ENCODE peak calls at places on chromosomes 13 and 19, in nine cellular contexts. U is LHCN-M2; N is HEK293T; H is neural crest cell; B is ELF-1; G is nephron progenitor cell; R is SK-MEL-5; F is AG10803; X is activated CD8-positive, alpha-beta memory T cell treated with anti-CD3 and anti-CD28 coated beads for 4 hours. V is an unnamed sample.

GRCh38 chr19:55545913-55546495 is 661 bp upstream of the SBK3 start:
- DNase-seq in U (no peak), N (no peak), H (no peak), B (no peak), G (no peak), R (no peak), F (no peak), X (no peak), V (no peak)

GRCh38 chr19:3580156-3580955 is 4.9 kb upstream of the GIPC3 start:
- DNase-seq in U (peak), N (no peak), H (no peak), B (no peak), G (no peak), R (peak), F (peak), X (no peak), V (no peak)

GRCh38 chr13:97295279-97296182 is 73.4 kb downstream of the MBNL2 start:
- DNase-seq in U (peak), N (no peak), H (no peak), B (no peak), G (no peak), R (no peak), F (peak), X (no peak), V (no peak)

GRCh38 chr13:98657506-98658085 is 80.7 kb upstream of the STK24 start:
- DNase-seq in U (no peak), N (no peak), H (no peak), B (no peak), G (no peak), R (no peak), F (peak), X (no peak), V (no peak)

GRCh38 chr13:73038064-73038463 is 20.7 kb upstream of the KLF5 start:
- DNase-seq in U (no peak), N (no peak), H (no peak), B (no peak), G (no peak), R (no peak), F (no peak), X (no peak), V (no peak)

GRCh38 chr19:4064551-4065260 is 2.0 kb downstream of the ZBTB7A start:
- DNase-seq in U (no peak), N (no peak), H (no peak), B (no peak), G (peak), R (no peak), F (no peak), X (no peak), V (peak)

GRCh38 chr13:94607939-94608338 is 6.3 kb downstream of the GPR180 start:
- DNase-seq in U (no peak), N (no peak), H (no peak), B (no peak), G (no peak), R (no peak), F (no peak), X (no peak), V (no peak)

GRCh38 chr19:5539431-5539833 is 28.3 kb downstream of the TINCR start:
- DNase-seq in U (no peak), N (no peak), H (peak), B (peak), G (peak), R (no peak), F (no peak), X (no peak), V (no peak)

GRCh38 chr13:41284512-41285288 is 21.3 kb upstream of the MTRF1 start:
- DNase-seq in U (peak), N (no peak), H (no peak), B (no peak), G (no peak), R (no peak), F (peak), X (no peak), V (no peak)

GRCh38 chr13:66128201-66128600 is 1101.9 kb downstream of the PCDH9 start:
- DNase-seq in U (no peak), N (no peak), H (no peak), B (no peak), G (no peak), R (no peak), F (no peak), X (no peak), V (no peak)

GRCh38 chr19:5213667-5214066 is 126.9 kb downstream of the PTPRS start:
- DNase-seq in U (no peak), N (no peak), H (no peak), B (no peak), G (no peak), R (no peak), F (no peak), X (no peak), V (no peak)

GRCh38 chr19:13723206-13723605 is 41.1 kb upstream of the MRI1 start:
- DNase-seq in U (no peak), N (no peak), H (no peak), B (no peak), G (no peak), R (no peak), F (peak), X (no peak), V (no peak)

GRCh38 chr19:12872941-12873890 is 8.0 kb downstream of the DNASE2 start:
- DNase-seq in U (peak), N (peak), H (no peak), B (peak), G (peak), R (peak), F (peak), X (no peak), V (peak)

GRCh38 chr19:11296264-11296663 is 304 bp downstream of the TSPAN16 start:
- DNase-seq in U (no peak), N (no peak), H (no peak), B (no peak), G (no peak), R (no peak), F (peak), X (no peak), V (no peak)

GRCh38 chr19:37943480-37943879 is 36.5 kb downstream of the SIPA1L3 start:
- DNase-seq in U (no peak), N (no peak), H (no peak), B (no peak), G (no peak), R (no peak), F (no peak), X (no peak), V (no peak)

V was measured in nucleus accumbens.